ENCODE peak calls at places on chromosome 3, in seven cellular contexts. One of them, this sample, is unnamed.

GRCh38 chr3:114221165-114221880 is 16.1 kb downstream of the ZNF80 start:
- DNase-seq in retina: no peak
- DNase-seq in NCI-H69: no peak
- DNase-seq in NCI-H2171 treated with DMSO at 0.1 percent for 48 hours: no peak
- DNase-seq in substantia nigra: no peak
- DNase-seq in AG08396: no peak
- DNase-seq in endothelial cell: no peak
- DNase-seq in this sample: no peak

GRCh38 chr3:59820352-59820934 is 770.6 kb upstream of the CFAP20DC start:
- DNase-seq in retina: no peak
- DNase-seq in NCI-H69: no peak
- DNase-seq in NCI-H2171 treated with DMSO at 0.1 percent for 48 hours: no peak
- DNase-seq in substantia nigra: no peak
- DNase-seq in AG08396: no peak
- DNase-seq in endothelial cell: no peak
- DNase-seq in this sample: no peak

GRCh38 chr3:64011685-64012084 is 11.6 kb downstream of the PSMD6 start:
- DNase-seq in retina: no peak
- DNase-seq in NCI-H69: no peak
- DNase-seq in NCI-H2171 treated with DMSO at 0.1 percent for 48 hours: no peak
- DNase-seq in substantia nigra: no peak
- DNase-seq in AG08396: peak
- DNase-seq in endothelial cell: no peak
- DNase-seq in this sample: no peak

GRCh38 chr3:103295974-103296570 is 861.3 kb downstream of the ZPLD1 start:
- DNase-seq in retina: peak
- DNase-seq in NCI-H69: peak
- DNase-seq in NCI-H2171 treated with DMSO at 0.1 percent for 48 hours: peak
- DNase-seq in substantia nigra: no peak
- DNase-seq in AG08396: no peak
- DNase-seq in endothelial cell: no peak
- DNase-seq in this sample: no peak

GRCh38 chr3:23004971-23005370 is 198.2 kb upstream of the UBE2E2 start:
- DNase-seq in retina: no peak
- DNase-seq in NCI-H69: no peak
- DNase-seq in NCI-H2171 treated with DMSO at 0.1 percent for 48 hours: no peak
- DNase-seq in substantia nigra: no peak
- DNase-seq in AG08396: peak
- DNase-seq in endothelial cell: no peak
- DNase-seq in this sample: peak

GRCh38 chr3:59126436-59126835 is 76.6 kb upstream of the CFAP20DC start:
- DNase-seq in retina: no peak
- DNase-seq in NCI-H69: no peak
- DNase-seq in NCI-H2171 treated with DMSO at 0.1 percent for 48 hours: no peak
- DNase-seq in substantia nigra: no peak
- DNase-seq in AG08396: no peak
- DNase-seq in endothelial cell: no peak
- DNase-seq in this sample: no peak

GRCh38 chr3:117192888-117193287 is 483.3 kb downstream of the TUSC7 start:
- DNase-seq in retina: no peak
- DNase-seq in NCI-H69: no peak
- DNase-seq in NCI-H2171 treated with DMSO at 0.1 percent for 48 hours: no peak
- DNase-seq in substantia nigra: no peak
- DNase-seq in AG08396: no peak
- DNase-seq in endothelial cell: no peak
- DNase-seq in this sample: no peak

GRCh38 chr3:85890043-85890555 is 931.3 kb downstream of the CADM2 start:
- DNase-seq in retina: no peak
- DNase-seq in NCI-H69: no peak
- DNase-seq in NCI-H2171 treated with DMSO at 0.1 percent for 48 hours: no peak
- DNase-seq in substantia nigra: no peak
- DNase-seq in AG08396: no peak
- DNase-seq in endothelial cell: no peak
- DNase-seq in this sample: no peak

GRCh38 chr3:144259267-144259666 is 287.6 kb downstream of the DIPK2A start:
- DNase-seq in retina: no peak
- DNase-seq in NCI-H69: peak
- DNase-seq in NCI-H2171 treated with DMSO at 0.1 percent for 48 hours: no peak
- DNase-seq in substantia nigra: no peak
- DNase-seq in AG08396: no peak
- DNase-seq in endothelial cell: no peak
- DNase-seq in this sample: no peak

GRCh38 chr3:129535075-129535474 is 6.6 kb downstream of the RHO start:
- DNase-seq in retina: no peak
- DNase-seq in NCI-H69: no peak
- DNase-seq in NCI-H2171 treated with DMSO at 0.1 percent for 48 hours: no peak
- DNase-seq in substantia nigra: no peak
- DNase-seq in AG08396: no peak
- DNase-seq in endothelial cell: no peak
- DNase-seq in this sample: no peak

GRCh38 chr3:124352143-124352528 is 360.2 kb upstream of the ROPN1 start:
- DNase-seq in retina: no peak
- DNase-seq in NCI-H69: peak
- DNase-seq in NCI-H2171 treated with DMSO at 0.1 percent for 48 hours: peak
- DNase-seq in substantia nigra: no peak
- DNase-seq in AG08396: no peak
- DNase-seq in endothelial cell: no peak
- DNase-seq in this sample: no peak

GRCh38 chr3:62316525-62316924 is 56.8 kb downstream of the FEZF2 start:
- DNase-seq in retina: no peak
- DNase-seq in NCI-H69: peak
- DNase-seq in NCI-H2171 treated with DMSO at 0.1 percent for 48 hours: no peak
- DNase-seq in substantia nigra: no peak
- DNase-seq in AG08396: no peak
- DNase-seq in endothelial cell: no peak
- DNase-seq in this sample: no peak

GRCh38 chr3:149933008-149933407 is 37.7 kb downstream of the PFN2 start:
- DNase-seq in retina: no peak
- DNase-seq in NCI-H69: no peak
- DNase-seq in NCI-H2171 treated with DMSO at 0.1 percent for 48 hours: no peak
- DNase-seq in substantia nigra: no peak
- DNase-seq in AG08396: no peak
- DNase-seq in endothelial cell: no peak
- DNase-seq in this sample: no peak

GRCh38 chr3:195072916-195073564 is 197.9 kb downstream of the XXYLT1 start:
- DNase-seq in retina: no peak
- DNase-seq in NCI-H69: no peak
- DNase-seq in NCI-H2171 treated with DMSO at 0.1 percent for 48 hours: no peak
- DNase-seq in substantia nigra: no peak
- DNase-seq in AG08396: no peak
- DNase-seq in endothelial cell: no peak
- DNase-seq in this sample: no peak

GRCh38 chr3:96449803-96450202 is 364.6 kb upstream of the EPHA6 start:
- DNase-seq in retina: peak
- DNase-seq in NCI-H69: peak
- DNase-seq in NCI-H2171 treated with DMSO at 0.1 percent for 48 hours: no peak
- DNase-seq in substantia nigra: no peak
- DNase-seq in AG08396: no peak
- DNase-seq in endothelial cell: no peak
- DNase-seq in this sample: no peak

GRCh38 chr3:152269423-152270144 is 855 bp downstream of the MBNL1 start:
- DNase-seq in retina: peak
- DNase-seq in NCI-H69: peak
- DNase-seq in NCI-H2171 treated with DMSO at 0.1 percent for 48 hours: peak
- DNase-seq in substantia nigra: peak
- DNase-seq in AG08396: peak
- DNase-seq in endothelial cell: no peak
- DNase-seq in this sample: peak

GRCh38 chr3:114711321-114711891 is 417.6 kb downstream of the TIGIT start:
- DNase-seq in retina: no peak
- DNase-seq in NCI-H69: no peak
- DNase-seq in NCI-H2171 treated with DMSO at 0.1 percent for 48 hours: no peak
- DNase-seq in substantia nigra: no peak
- DNase-seq in AG08396: no peak
- DNase-seq in endothelial cell: no peak
- DNase-seq in this sample: no peak

This sample was measured in COLO829.